ENCODE peak calls at places on chromosomes 2 and 18, in seven cellular contexts. N is fibroblast of mammary gland, B is GM10248, K is tibial nerve, H is lower lobe of right lung, J is kidney, C is pancreas. Y is an unnamed sample.

GRCh38 chr2:15547100-15547499 is 14.0 kb downstream of the NBAS start:
- DNase-seq in N (peak; percentile 40), B (no peak), K (no peak), H (no peak), J (no peak), C (no peak), Y (no peak)

GRCh38 chr2:237912271-237913192 is 53.1 kb downstream of the RAMP1 start:
- DNase-seq in N (no peak), B (no peak), K (no peak), H (no peak), J (no peak), C (no peak), Y (no peak)

GRCh38 chr2:156124458-156124857 is 208.1 kb downstream of the NR4A2 start:
- DNase-seq in N (no peak), B (no peak), K (no peak), H (no peak), J (no peak), C (no peak), Y (no peak)

GRCh38 chr2:44942304-44943030 is 965 bp downstream of the SIX3 start:
- DNase-seq in N (no peak), B (no peak), K (no peak), H (peak; percentile 48), J (no peak), C (no peak), Y (no peak)

GRCh38 chr2:100246163-100247145 is 75.8 kb downstream of the LONRF2 start:
- DNase-seq in N (peak; percentile 25), B (no peak), K (no peak), H (no peak), J (no peak), C (no peak), Y (no peak)

GRCh38 chr2:155377178-155377780 is 678.8 kb downstream of the KCNJ3 start:
- DNase-seq in N (peak; percentile 50), B (no peak), K (no peak), H (no peak), J (no peak), C (no peak), Y (no peak)

GRCh38 chr2:101337877-101338276 is 29.4 kb upstream of the RNF149 start:
- DNase-seq in N (peak; percentile 11), B (no peak), K (no peak), H (no peak), J (no peak), C (no peak), Y (no peak)

GRCh38 chr2:226985227-226985946 is 149.5 kb downstream of the RHBDD1 start:
- DNase-seq in N (peak; percentile 83), B (no peak), K (peak; percentile 70), H (no peak), J (no peak), C (peak; percentile 11), Y (peak; percentile 38)

GRCh38 chr2:212915121-212915782 is 236.2 kb downstream of the IKZF2 start:
- DNase-seq in N (peak; percentile 29), B (no peak), K (no peak), H (no peak), J (no peak), C (no peak), Y (no peak)

GRCh38 chr2:130289780-130290179 is 52.9 kb upstream of the IMP4 start:
- DNase-seq in N (no peak), B (no peak), K (no peak), H (no peak), J (no peak), C (no peak), Y (no peak)

GRCh38 chr2:144096531-144096930 is 423.4 kb downstream of the ZEB2 start:
- DNase-seq in N (no peak), B (no peak), K (no peak), H (no peak), J (no peak), C (no peak), Y (no peak)

GRCh38 chr2:143029141-143029540 is 100.1 kb upstream of the ARHGAP15 start:
- DNase-seq in N (peak; percentile 28), B (no peak), K (no peak), H (no peak), J (no peak), C (no peak), Y (no peak)

GRCh38 chr2:98634406-98635092 is 26.2 kb downstream of the UNC50 start:
- DNase-seq in N (peak; percentile 21), B (no peak), K (no peak), H (no peak), J (no peak), C (no peak), Y (no peak)

GRCh38 chr2:100470898-100471514 is 724 bp downstream of the NMS start:
- DNase-seq in N (peak; percentile 5), B (no peak), K (no peak), H (no peak), J (no peak), C (no peak), Y (no peak)

GRCh38 chr2:86038291-86039081 is 67.2 kb downstream of the POLR1A start:
- DNase-seq in N (peak; percentile 85), B (no peak), K (peak; percentile 59), H (no peak), J (no peak), C (no peak), Y (no peak)

GRCh38 chr18:6951336-6952090 is 166.1 kb downstream of the LAMA1 start:
- DNase-seq in N (no peak), B (no peak), K (no peak), H (no peak), J (no peak), C (no peak), Y (no peak)

GRCh38 chr18:75124551-75124950 is 84.4 kb downstream of the PTGR3 start:
- DNase-seq in N (no peak), B (no peak), K (no peak), H (no peak), J (no peak), C (no peak), Y (no peak)

GRCh38 chr18:75128051-75128605 is 80.8 kb downstream of the PTGR3 start:
- DNase-seq in N (no peak), B (no peak), K (no peak), H (no peak), J (no peak), C (no peak), Y (no peak)

GRCh38 chr18:75127143-75128021 is 81.6 kb downstream of the PTGR3 start:
- DNase-seq in N (no peak), B (no peak), K (no peak), H (no peak), J (peak; percentile 74), C (no peak), Y (no peak)

GRCh38 chr18:75124967-75125358 is 84.0 kb downstream of the PTGR3 start:
- DNase-seq in N (no peak), B (no peak), K (no peak), H (no peak), J (no peak), C (no peak), Y (no peak)

GRCh38 chr18:75125359-75126331 is 83.3 kb downstream of the PTGR3 start:
- DNase-seq in N (no peak), B (no peak), K (no peak), H (no peak), J (peak; percentile 70), C (no peak), Y (no peak)
- TF ChIP-seq CTCF in N (no peak), B (no peak), K (no peak), H (no peak), J (no peak), C (no peak), Y (no peak)

GRCh38 chr18:3223356-3223755 is 3.6 kb upstream of the MYOM1 start:
- DNase-seq in N (no peak), B (no peak), K (no peak), H (no peak), J (no peak), C (no peak), Y (no peak)

GRCh38 chr18:3226048-3226447 is 6.3 kb upstream of the MYOM1 start:
- DNase-seq in N (no peak), B (no peak), K (no peak), H (no peak), J (no peak), C (no peak), Y (no peak)

GRCh38 chr18:3221496-3221895 is 1.7 kb upstream of the MYOM1 start:
- DNase-seq in N (no peak), B (no peak), K (no peak), H (no peak), J (no peak), C (no peak), Y (no peak)

GRCh38 chr18:3225588-3225987 is 5.8 kb upstream of the MYOM1 start:
- DNase-seq in N (no peak), B (no peak), K (no peak), H (no peak), J (no peak), C (no peak), Y (no peak)

GRCh38 chr18:3224223-3224622 is 4.5 kb upstream of the MYOM1 start:
- DNase-seq in N (no peak), B (no peak), K (no peak), H (no peak), J (no peak), C (no peak), Y (no peak)
- TF ChIP-seq CTCF in N (no peak), B (no peak), K (no peak), H (no peak), J (no peak), C (no peak), Y (no peak)

DNA sequence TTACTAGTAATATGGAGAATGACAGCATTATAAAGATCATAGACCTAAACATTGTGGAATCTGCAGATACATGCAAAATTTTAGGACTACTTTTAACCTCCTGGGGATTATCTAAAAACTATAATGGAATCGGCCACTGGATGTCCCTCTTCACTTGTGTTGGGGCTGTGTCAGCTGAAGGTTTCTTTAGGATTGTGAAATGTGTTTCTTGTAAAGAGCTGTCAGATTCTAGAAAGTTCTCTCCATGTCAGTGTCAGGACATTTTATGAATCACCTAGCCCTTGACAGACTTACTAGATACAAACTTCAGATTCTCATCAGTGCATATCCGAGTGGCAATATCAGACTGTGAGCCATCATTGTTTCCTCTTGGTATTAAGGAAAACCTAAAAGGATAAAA is 107.2 kb downstream of the CPS1 start:
- DNase-seq in N (peak; percentile 42), B (no peak), K (no peak), H (no peak), J (no peak), C (no peak), Y (no peak)
- TF ChIP-seq CTCF in N (peak; percentile 29), B (no peak), K (no peak), H (no peak), J (no peak), C (no peak), Y (no peak)

GRCh38 chr18:60075477-60075876 is 175.7 kb downstream of the PMAIP1 start:
- DNase-seq in N (no peak), B (no peak), K (no peak), H (no peak), J (peak; percentile 46), C (no peak), Y (no peak)
- TF ChIP-seq CTCF in N (no peak), B (no peak), K (no peak), H (no peak), J (no peak), C (no peak), Y (no peak)

Y was measured in GM13977.